ENCODE peak calls at places on chromosomes 16 and 17, in six cellular contexts. W is AG09309, U is GM13976, Z is body of pancreas, F is astrocyte of the spinal cord, P is adrenal gland. E is an unnamed sample.

GRCh38 chr17:80970762-80971703 is 20.6 kb upstream of the CHMP6 start:
- DNase-seq in W (no peak), U (no peak), Z (no peak), F (no peak), P (no peak), E (no peak)

GRCh38 chr17:42891539-42892152 is 9.0 kb upstream of the G6PC1 start:
- DNase-seq in W (no peak), U (no peak), Z (peak), F (no peak), P (no peak), E (no peak)

GRCh38 chr17:46774108-46774737 is 44.3 kb downstream of the WNT3 start:
- DNase-seq in W (no peak), U (peak), Z (no peak), F (no peak), P (no peak), E (no peak)

GRCh38 chr17:73170324-73170723 is 5.5 kb downstream of the SSTR2 start:
- DNase-seq in W (no peak), U (no peak), Z (no peak), F (no peak), P (no peak), E (no peak)

GRCh38 chr17:50274142-50274944 is at the start of gene TMEM92:
- DNase-seq in W (no peak), U (peak), Z (peak), F (peak), P (no peak), E (no peak)

GRCh38 chr17:11144358-11145233 is 96.4 kb upstream of the SHISA6 start:
- DNase-seq in W (no peak), U (no peak), Z (peak), F (no peak), P (peak), E (no peak)

GRCh38 chr17:17897442-17897841 is 60.7 kb upstream of the SREBF1 start:
- DNase-seq in W (no peak), U (peak), Z (no peak), F (no peak), P (no peak), E (peak)

GRCh38 chr17:78710607-78711006 is 71.5 kb downstream of the CYTH1 start:
- DNase-seq in W (no peak), U (no peak), Z (no peak), F (no peak), P (no peak), E (no peak)

GRCh38 chr17:79011451-79012147 is 2.0 kb upstream of the CANT1 start:
- DNase-seq in W (no peak), U (no peak), Z (no peak), F (no peak), P (peak), E (no peak)

GRCh38 chr16:57795431-57795878 is 6.8 kb downstream of the KIFC3 start:
- DNase-seq in W (no peak), U (peak), Z (peak), F (peak), P (peak), E (peak)

GRCh38 chr17:32772453-32773025 is 104.4 kb downstream of the MYO1D start:
- DNase-seq in W (no peak), U (peak), Z (no peak), F (no peak), P (no peak), E (no peak)

GRCh38 chr17:81481011-81481799 is 31.4 kb downstream of the ACTG1 start:
- DNase-seq in W (no peak), U (no peak), Z (peak), F (peak), P (peak), E (no peak)

GRCh38 chr16:75241412-75241811 is 10.0 kb downstream of the BCAR1 start:
- DNase-seq in W (no peak), U (no peak), Z (no peak), F (no peak), P (no peak), E (no peak)

GRCh38 chr16:5895137-5895536 is 797.5 kb upstream of the EEF2KMT start:
- DNase-seq in W (no peak), U (no peak), Z (no peak), F (peak), P (no peak), E (no peak)

GRCh38 chr16:2779151-2779920 is 2.3 kb upstream of the ELOB start:
- DNase-seq in W (no peak), U (no peak), Z (no peak), F (no peak), P (no peak), E (no peak)

GRCh38 chr16:79658301-79659001 is 57.9 kb upstream of the MAF start:
- DNase-seq in W (peak), U (no peak), Z (no peak), F (peak), P (peak), E (no peak)

GRCh38 chr17:7107012-7107754 is 7.4 kb downstream of the ASGR2 start:
- DNase-seq in W (no peak), U (no peak), Z (no peak), F (no peak), P (no peak), E (no peak)

GRCh38 chr16:90043526-90043925 is 24.3 kb upstream of the DBNDD1 start:
- DNase-seq in W (no peak), U (peak), Z (no peak), F (no peak), P (no peak), E (peak)

GRCh38 chr17:45648642-45649041 is 135.5 kb upstream of the CRHR1 start:
- DNase-seq in W (no peak), U (no peak), Z (no peak), F (no peak), P (no peak), E (no peak)

GRCh38 chr16:67548265-67549126 is 13.8 kb upstream of the CTCF start:
- DNase-seq in W (no peak), U (peak), Z (no peak), F (no peak), P (no peak), E (peak)

GRCh38 chr16:31355701-31356100 is 725 bp downstream of the ITGAX start:
- DNase-seq in W (no peak), U (no peak), Z (no peak), F (no peak), P (no peak), E (no peak)

GRCh38 chr17:82882715-82883446 is 43.1 kb upstream of the ZNF750 start:
- DNase-seq in W (no peak), U (no peak), Z (peak), F (no peak), P (no peak), E (no peak)

GRCh38 chr17:58996968-58997367 is 109.7 kb downstream of the TRIM37 start:
- DNase-seq in W (no peak), U (no peak), Z (no peak), F (no peak), P (no peak), E (no peak)

GRCh38 chr17:70608193-70608592 is 438.9 kb downstream of the KCNJ2 start:
- DNase-seq in W (no peak), U (no peak), Z (no peak), F (no peak), P (no peak), E (no peak)

GRCh38 chr17:39950871-39951348 is 11.9 kb upstream of the GSDMA start:
- DNase-seq in W (no peak), U (no peak), Z (peak), F (no peak), P (no peak), E (no peak)

GRCh38 chr17:31702040-31702439 is 157.0 kb downstream of the COPRS start:
- DNase-seq in W (no peak), U (no peak), Z (no peak), F (no peak), P (no peak), E (no peak)

GRCh38 chr17:18146980-18147379 is 36.6 kb upstream of the ALKBH5 start:
- DNase-seq in W (no peak), U (no peak), Z (no peak), F (no peak), P (no peak), E (no peak)

GRCh38 chr17:50271173-50271750 is 3.0 kb upstream of the TMEM92 start:
- DNase-seq in W (no peak), U (no peak), Z (no peak), F (peak), P (peak), E (no peak)

GRCh38 chr16:77191259-77191969 is 424 bp downstream of the MON1B start:
- DNase-seq in W (no peak), U (no peak), Z (no peak), F (no peak), P (peak), E (peak)

GRCh38 chr17:44601574-44602372 is 44.5 kb downstream of the FZD2 start:
- DNase-seq in W (no peak), U (no peak), Z (no peak), F (peak), P (no peak), E (no peak)

GRCh38 chr16:24858219-24859041 is 12.7 kb downstream of the SLC5A11 start:
- DNase-seq in W (no peak), U (peak), Z (peak), F (peak), P (peak), E (peak)

GRCh38 chr17:65696739-65697394 is 135.4 kb upstream of the AXIN2 start:
- DNase-seq in W (no peak), U (no peak), Z (no peak), F (peak), P (no peak), E (no peak)

GRCh38 chr16:60582528-60582927 is 1453.7 kb downstream of the CDH8 start:
- DNase-seq in W (no peak), U (no peak), Z (no peak), F (no peak), P (no peak), E (no peak)

GRCh38 chr16:84886536-84887090 is 66.8 kb downstream of the CRISPLD2 start:
- DNase-seq in W (no peak), U (no peak), Z (no peak), F (no peak), P (no peak), E (no peak)

DNA sequence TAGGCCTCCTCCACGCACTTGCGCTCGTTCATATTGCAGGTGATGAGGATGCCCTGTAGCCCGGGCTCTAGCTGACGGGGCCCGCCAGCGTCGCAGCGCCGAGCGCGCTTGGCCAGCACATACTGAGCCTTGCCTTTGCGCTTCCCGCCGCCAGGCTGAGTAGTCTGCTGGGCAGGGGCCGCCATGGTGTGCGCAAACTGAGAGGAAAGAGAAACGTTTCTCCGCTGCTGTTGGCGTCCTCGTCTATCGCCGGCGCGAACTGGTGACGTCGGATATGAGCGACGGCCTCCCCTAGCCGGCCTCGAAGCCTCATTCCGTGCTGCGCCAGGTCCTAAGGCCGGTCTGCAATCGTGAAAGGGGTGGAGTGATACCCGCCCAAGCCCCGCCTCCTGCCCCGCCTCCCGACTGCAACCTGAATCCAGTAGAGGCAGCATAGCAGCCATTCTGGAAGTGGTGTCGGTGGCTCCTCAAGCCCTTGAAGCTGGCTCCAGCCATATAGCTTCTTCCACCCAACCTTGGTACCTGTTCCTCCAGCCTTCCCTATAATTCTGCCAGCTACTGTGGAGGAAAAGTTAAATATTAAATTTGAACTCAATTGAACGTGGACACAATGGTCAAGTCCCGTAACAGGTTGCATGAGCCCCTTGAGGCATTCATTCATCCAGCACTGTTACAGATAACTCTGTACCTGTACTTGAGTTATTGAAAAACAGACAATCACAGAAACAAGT is at the start of gene THUMPD1:
- DNase-seq in W (peak), U (peak), Z (peak), F (peak), P (peak), E (peak)
- TF ChIP-seq CTCF in W (peak), U (no peak), Z (peak), F (peak), P (no peak), E (no peak)

GRCh38 chr16:88700322-88700635 is 5.9 kb downstream of the RNF166 start:
- DNase-seq in W (no peak), U (no peak), Z (no peak), F (no peak), P (no peak), E (no peak)
- TF ChIP-seq CTCF in W (no peak), U (no peak), Z (no peak), F (no peak), P (no peak), E (no peak)

DNA sequence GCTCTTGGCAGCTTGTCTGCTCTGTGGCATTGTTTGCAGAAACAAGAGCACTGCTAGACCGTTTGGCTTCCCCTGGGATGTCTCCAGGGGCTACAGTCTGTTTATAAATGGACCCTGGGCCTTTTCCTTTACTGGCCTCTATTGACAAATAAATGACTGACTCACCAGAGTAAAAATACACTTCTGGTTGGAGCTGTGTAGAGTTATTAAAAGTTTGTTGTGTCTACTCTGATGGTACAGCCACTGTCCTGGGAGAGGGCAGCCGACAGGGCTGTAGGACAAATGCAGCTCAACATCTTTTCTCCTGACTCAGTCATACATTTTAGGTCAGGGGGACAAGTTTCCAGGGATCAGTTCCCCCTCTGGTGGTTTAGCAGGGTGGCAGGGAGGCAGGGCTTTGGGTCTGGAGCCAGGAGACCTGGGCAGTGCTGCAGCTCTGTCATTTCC is 30.0 kb downstream of the FOXL1 start:
- DNase-seq in W (no peak), U (no peak), Z (no peak), F (no peak), P (no peak), E (no peak)
- TF ChIP-seq CTCF in W (peak), U (no peak), Z (no peak), F (peak), P (no peak), E (no peak)

GRCh38 chr17:16304832-16305231 is 48.4 kb downstream of the CENPV start:
- DNase-seq in W (no peak), U (no peak), Z (no peak), F (no peak), P (no peak), E (no peak)
- TF ChIP-seq CTCF in W (peak), U (peak), Z (no peak), F (peak), P (peak), E (peak)

DNA sequence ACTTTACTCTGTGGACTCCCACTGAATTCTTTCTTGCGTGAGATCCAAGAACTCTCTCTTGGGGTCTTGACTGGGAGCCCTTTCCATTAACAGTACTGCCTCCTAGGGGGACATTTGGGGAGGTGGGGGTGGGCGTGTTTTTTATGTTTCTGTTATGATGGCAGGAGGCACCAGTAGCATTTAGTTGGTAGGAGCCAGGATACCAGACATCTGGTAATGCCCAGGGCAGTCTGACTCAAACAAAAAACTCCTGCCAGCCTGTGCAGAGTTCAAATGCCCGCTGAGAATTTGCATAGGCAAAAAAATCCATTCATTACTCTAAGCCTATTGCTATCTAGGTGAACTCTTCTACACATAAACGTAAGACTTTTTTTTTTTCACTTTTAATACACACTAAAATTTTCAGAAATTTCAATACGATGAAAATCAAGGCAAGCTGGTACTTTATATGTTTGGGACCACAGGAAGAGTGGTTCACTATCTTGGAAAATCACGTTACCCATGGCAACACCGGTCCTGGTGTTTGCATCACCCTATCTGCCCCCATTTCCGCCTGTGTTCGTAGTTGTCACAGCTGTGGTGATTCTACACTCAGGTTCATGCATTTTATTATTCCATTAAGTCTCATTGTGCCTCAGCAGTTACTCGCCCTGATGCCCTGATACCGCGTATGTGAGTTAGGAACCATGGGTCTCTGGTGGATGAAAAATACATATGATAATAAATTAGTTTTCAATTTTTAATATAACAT is 121.1 kb upstream of the XYLT1 start:
- DNase-seq in W (no peak), U (no peak), Z (no peak), F (no peak), P (no peak), E (no peak)
- TF ChIP-seq CTCF in W (no peak), U (no peak), Z (no peak), F (no peak), P (no peak), E (no peak)

E was measured in GM20000.